ENCODE peak calls at places on chromosome 21, in nine cellular contexts. One of them, this sample, is unnamed.

GRCh38 chr21:31366825-31367224 is 22.8 kb upstream of the TIAM1 start:
- DNase-seq in hepatic stellate cell: no peak
- DNase-seq in MV-4-11: no peak
- DNase-seq in T-helper 2 cell: no peak
- DNase-seq in WERI-Rb-1: no peak
- DNase-seq in stimulated activated CD4-positive, alpha-beta T cell treated with anti-CD3 and anti-CD28 coated beads, TNF-alpha, amount 100 ng/mL, for 48 hours: no peak
- DNase-seq in GOT3: no peak
- DNase-seq in left colon: no peak
- DNase-seq in NCI-H510A: no peak
- DNase-seq in this sample: no peak

GRCh38 chr21:35138665-35139381 is 89.7 kb upstream of the RUNX1 start:
- DNase-seq in stimulated activated CD4-positive, alpha-beta T cell treated with anti-CD3 and anti-CD28 coated beads, TNF-alpha, amount 100 ng/mL, for 48 hours: peak
- DNase-seq in WERI-Rb-1: no peak
- DNase-seq in hepatic stellate cell: no peak
- DNase-seq in NCI-H510A: no peak
- DNase-seq in MV-4-11: no peak
- DNase-seq in T-helper 2 cell: peak
- DNase-seq in GOT3: no peak
- DNase-seq in left colon: no peak
- DNase-seq in this sample: peak

GRCh38 chr21:36551326-36551725 is 71.4 kb upstream of the CLDN14 start:
- DNase-seq in NCI-H510A: no peak
- DNase-seq in hepatic stellate cell: no peak
- DNase-seq in MV-4-11: no peak
- DNase-seq in stimulated activated CD4-positive, alpha-beta T cell treated with anti-CD3 and anti-CD28 coated beads, TNF-alpha, amount 100 ng/mL, for 48 hours: no peak
- DNase-seq in GOT3: no peak
- DNase-seq in left colon: no peak
- DNase-seq in T-helper 2 cell: no peak
- DNase-seq in WERI-Rb-1: no peak
- DNase-seq in this sample: no peak

GRCh38 chr21:34994646-34995631 is 54.2 kb downstream of the RUNX1 start:
- DNase-seq in MV-4-11: peak
- DNase-seq in left colon: no peak
- DNase-seq in stimulated activated CD4-positive, alpha-beta T cell treated with anti-CD3 and anti-CD28 coated beads, TNF-alpha, amount 100 ng/mL, for 48 hours: no peak
- DNase-seq in GOT3: no peak
- DNase-seq in NCI-H510A: no peak
- DNase-seq in WERI-Rb-1: no peak
- DNase-seq in T-helper 2 cell: no peak
- DNase-seq in hepatic stellate cell: no peak
- DNase-seq in this sample: no peak

GRCh38 chr21:35217504-35218060 is 168.5 kb upstream of the RUNX1 start:
- DNase-seq in left colon: no peak
- DNase-seq in stimulated activated CD4-positive, alpha-beta T cell treated with anti-CD3 and anti-CD28 coated beads, TNF-alpha, amount 100 ng/mL, for 48 hours: peak
- DNase-seq in T-helper 2 cell: no peak
- DNase-seq in WERI-Rb-1: no peak
- DNase-seq in MV-4-11: no peak
- DNase-seq in NCI-H510A: peak
- DNase-seq in hepatic stellate cell: peak
- DNase-seq in GOT3: no peak
- DNase-seq in this sample: peak

GRCh38 chr21:40176732-40177131 is 309.5 kb downstream of the PCP4 start:
- DNase-seq in left colon: no peak
- DNase-seq in hepatic stellate cell: no peak
- DNase-seq in T-helper 2 cell: no peak
- DNase-seq in MV-4-11: no peak
- DNase-seq in NCI-H510A: peak
- DNase-seq in stimulated activated CD4-positive, alpha-beta T cell treated with anti-CD3 and anti-CD28 coated beads, TNF-alpha, amount 100 ng/mL, for 48 hours: no peak
- DNase-seq in GOT3: no peak
- DNase-seq in WERI-Rb-1: no peak
- DNase-seq in this sample: peak

GRCh38 chr21:32494946-32495703 is 82.6 kb downstream of the EVA1C start:
- DNase-seq in hepatic stellate cell: no peak
- DNase-seq in stimulated activated CD4-positive, alpha-beta T cell treated with anti-CD3 and anti-CD28 coated beads, TNF-alpha, amount 100 ng/mL, for 48 hours: no peak
- DNase-seq in MV-4-11: peak
- DNase-seq in T-helper 2 cell: no peak
- DNase-seq in NCI-H510A: no peak
- DNase-seq in left colon: no peak
- DNase-seq in GOT3: no peak
- DNase-seq in WERI-Rb-1: no peak
- DNase-seq in this sample: no peak

GRCh38 chr21:38310619-38311018 is 53.8 kb downstream of the KCNJ15 start:
- DNase-seq in stimulated activated CD4-positive, alpha-beta T cell treated with anti-CD3 and anti-CD28 coated beads, TNF-alpha, amount 100 ng/mL, for 48 hours: no peak
- DNase-seq in MV-4-11: peak
- DNase-seq in T-helper 2 cell: no peak
- DNase-seq in WERI-Rb-1: no peak
- DNase-seq in GOT3: no peak
- DNase-seq in hepatic stellate cell: no peak
- DNase-seq in NCI-H510A: peak
- DNase-seq in left colon: no peak
- DNase-seq in this sample: no peak

GRCh38 chr21:45045481-45045880 is 28.9 kb upstream of the ADARB1 start:
- DNase-seq in WERI-Rb-1: no peak
- DNase-seq in hepatic stellate cell: no peak
- DNase-seq in left colon: no peak
- DNase-seq in NCI-H510A: no peak
- DNase-seq in T-helper 2 cell: no peak
- DNase-seq in stimulated activated CD4-positive, alpha-beta T cell treated with anti-CD3 and anti-CD28 coated beads, TNF-alpha, amount 100 ng/mL, for 48 hours: no peak
- DNase-seq in MV-4-11: no peak
- DNase-seq in GOT3: no peak
- DNase-seq in this sample: no peak

GRCh38 chr21:26655466-26655865 is 82.4 kb upstream of the CYYR1 start:
- DNase-seq in left colon: no peak
- DNase-seq in NCI-H510A: no peak
- DNase-seq in T-helper 2 cell: no peak
- DNase-seq in WERI-Rb-1: no peak
- DNase-seq in stimulated activated CD4-positive, alpha-beta T cell treated with anti-CD3 and anti-CD28 coated beads, TNF-alpha, amount 100 ng/mL, for 48 hours: no peak
- DNase-seq in hepatic stellate cell: no peak
- DNase-seq in GOT3: no peak
- DNase-seq in MV-4-11: no peak
- DNase-seq in this sample: no peak

GRCh38 chr21:32602099-32602498 is 10.1 kb downstream of the CFAP298 start:
- DNase-seq in WERI-Rb-1: no peak
- DNase-seq in GOT3: no peak
- DNase-seq in left colon: no peak
- DNase-seq in NCI-H510A: no peak
- DNase-seq in T-helper 2 cell: no peak
- DNase-seq in stimulated activated CD4-positive, alpha-beta T cell treated with anti-CD3 and anti-CD28 coated beads, TNF-alpha, amount 100 ng/mL, for 48 hours: no peak
- DNase-seq in hepatic stellate cell: no peak
- DNase-seq in MV-4-11: no peak
- DNase-seq in this sample: no peak

GRCh38 chr21:43353282-43354010 is 73.5 kb downstream of the SIK1 start:
- DNase-seq in T-helper 2 cell: no peak
- DNase-seq in NCI-H510A: no peak
- DNase-seq in WERI-Rb-1: no peak
- DNase-seq in GOT3: no peak
- DNase-seq in MV-4-11: no peak
- DNase-seq in left colon: no peak
- DNase-seq in stimulated activated CD4-positive, alpha-beta T cell treated with anti-CD3 and anti-CD28 coated beads, TNF-alpha, amount 100 ng/mL, for 48 hours: no peak
- DNase-seq in hepatic stellate cell: no peak
- DNase-seq in this sample: no peak

GRCh38 chr21:35002879-35003722 is 46.0 kb downstream of the RUNX1 start:
- DNase-seq in hepatic stellate cell: no peak
- DNase-seq in NCI-H510A: no peak
- DNase-seq in stimulated activated CD4-positive, alpha-beta T cell treated with anti-CD3 and anti-CD28 coated beads, TNF-alpha, amount 100 ng/mL, for 48 hours: no peak
- DNase-seq in left colon: no peak
- DNase-seq in GOT3: no peak
- DNase-seq in T-helper 2 cell: no peak
- DNase-seq in MV-4-11: peak
- DNase-seq in WERI-Rb-1: no peak
- DNase-seq in this sample: no peak

GRCh38 chr21:20641251-20641650 is 357.0 kb upstream of the NCAM2 start:
- DNase-seq in left colon: no peak
- DNase-seq in MV-4-11: no peak
- DNase-seq in hepatic stellate cell: no peak
- DNase-seq in T-helper 2 cell: no peak
- DNase-seq in WERI-Rb-1: no peak
- DNase-seq in stimulated activated CD4-positive, alpha-beta T cell treated with anti-CD3 and anti-CD28 coated beads, TNF-alpha, amount 100 ng/mL, for 48 hours: no peak
- DNase-seq in NCI-H510A: no peak
- DNase-seq in GOT3: no peak
- DNase-seq in this sample: no peak

GRCh38 chr21:26945916-26946315 is 21.0 kb downstream of the ADAMTS5 start:
- DNase-seq in left colon: no peak
- DNase-seq in stimulated activated CD4-positive, alpha-beta T cell treated with anti-CD3 and anti-CD28 coated beads, TNF-alpha, amount 100 ng/mL, for 48 hours: no peak
- DNase-seq in T-helper 2 cell: no peak
- DNase-seq in WERI-Rb-1: no peak
- DNase-seq in GOT3: no peak
- DNase-seq in hepatic stellate cell: no peak
- DNase-seq in NCI-H510A: no peak
- DNase-seq in MV-4-11: no peak
- DNase-seq in this sample: no peak

GRCh38 chr21:36892201-36892600 is 74.3 kb downstream of the HLCS start:
- DNase-seq in hepatic stellate cell: no peak
- DNase-seq in WERI-Rb-1: no peak
- DNase-seq in stimulated activated CD4-positive, alpha-beta T cell treated with anti-CD3 and anti-CD28 coated beads, TNF-alpha, amount 100 ng/mL, for 48 hours: no peak
- DNase-seq in GOT3: no peak
- DNase-seq in NCI-H510A: no peak
- DNase-seq in T-helper 2 cell: no peak
- DNase-seq in left colon: no peak
- DNase-seq in MV-4-11: no peak
- DNase-seq in this sample: no peak

GRCh38 chr21:32463367-32463766 is 50.9 kb downstream of the EVA1C start:
- DNase-seq in WERI-Rb-1: no peak
- DNase-seq in GOT3: no peak
- DNase-seq in NCI-H510A: no peak
- DNase-seq in T-helper 2 cell: no peak
- DNase-seq in hepatic stellate cell: peak
- DNase-seq in MV-4-11: no peak
- DNase-seq in left colon: no peak
- DNase-seq in stimulated activated CD4-positive, alpha-beta T cell treated with anti-CD3 and anti-CD28 coated beads, TNF-alpha, amount 100 ng/mL, for 48 hours: no peak
- DNase-seq in this sample: no peak

GRCh38 chr21:32538147-32538792 is 47.1 kb downstream of the TCP10L start:
- DNase-seq in T-helper 2 cell: no peak
- DNase-seq in GOT3: no peak
- DNase-seq in WERI-Rb-1: no peak
- DNase-seq in left colon: no peak
- DNase-seq in MV-4-11: no peak
- DNase-seq in NCI-H510A: no peak
- DNase-seq in stimulated activated CD4-positive, alpha-beta T cell treated with anti-CD3 and anti-CD28 coated beads, TNF-alpha, amount 100 ng/mL, for 48 hours: no peak
- DNase-seq in hepatic stellate cell: no peak
- DNase-seq in this sample: no peak

This sample was measured in NCI-H146.